ENCODE peak calls at places on chromosome 5, in nine cellular contexts. N, U, Y, Q, R, I, L, K and F are unnamed samples.

GRCh38 chr5:149617760-149618306 is 36.5 kb downstream of the ARHGEF37 start:
- DNase-seq in N (no peak), U (no peak), Y (no peak), Q (no peak), R (peak), I (no peak), L (no peak), K (no peak), F (no peak)

GRCh38 chr5:91098581-91098980 is 284.5 kb downstream of the ARRDC3 start:
- DNase-seq in N (no peak), U (no peak), Y (no peak), Q (no peak), R (no peak), I (no peak), L (no peak), K (no peak), F (no peak)

GRCh38 chr5:76942581-76942980 is 10.3 kb upstream of the CRHBP start:
- DNase-seq in N (no peak), U (no peak), Y (no peak), Q (no peak), R (no peak), I (peak), L (no peak), K (no peak), F (no peak)

GRCh38 chr5:158123595-158123994 is 264.6 kb upstream of the CLINT1 start:
- DNase-seq in N (no peak), U (no peak), Y (no peak), Q (no peak), R (no peak), I (no peak), L (no peak), K (no peak), F (no peak)

GRCh38 chr5:132103969-132104391 is 30.4 kb downstream of the CSF2 start:
- DNase-seq in N (no peak), U (no peak), Y (peak), Q (no peak), R (no peak), I (no peak), L (no peak), K (peak), F (no peak)

GRCh38 chr5:10987881-10988504 is 227.0 kb upstream of the DAP start:
- DNase-seq in N (peak), U (no peak), Y (no peak), Q (peak), R (peak), I (no peak), L (peak), K (peak), F (peak)

GRCh38 chr5:158166424-158166823 is 307.5 kb upstream of the CLINT1 start:
- DNase-seq in N (no peak), U (no peak), Y (no peak), Q (no peak), R (no peak), I (no peak), L (no peak), K (no peak), F (no peak)

GRCh38 chr5:67381240-67381875 is 184.8 kb upstream of the CD180 start:
- DNase-seq in N (no peak), U (no peak), Y (no peak), Q (no peak), R (no peak), I (no peak), L (no peak), K (no peak), F (no peak)

GRCh38 chr5:74575741-74576538 is 64.6 kb downstream of the ENC1 start:
- DNase-seq in N (no peak), U (no peak), Y (no peak), Q (no peak), R (peak), I (no peak), L (no peak), K (no peak), F (peak)

GRCh38 chr5:58582004-58582403 is 871 bp upstream of the RAB3C start:
- DNase-seq in N (no peak), U (no peak), Y (peak), Q (peak), R (no peak), I (no peak), L (peak), K (peak), F (no peak)

GRCh38 chr5:171425596-171426244 is 6.3 kb downstream of the FGF18 start:
- DNase-seq in N (no peak), U (no peak), Y (no peak), Q (no peak), R (no peak), I (no peak), L (no peak), K (no peak), F (no peak)

GRCh38 chr5:181173420-181174342 is 26.3 kb downstream of the OR2V2 start:
- DNase-seq in N (no peak), U (no peak), Y (no peak), Q (peak), R (peak), I (no peak), L (no peak), K (no peak), F (peak)

GRCh38 chr5:135999396-136000139 is 29.2 kb upstream of the TGFBI start:
- DNase-seq in N (no peak), U (no peak), Y (no peak), Q (no peak), R (peak), I (no peak), L (no peak), K (no peak), F (no peak)

GRCh38 chr5:45521067-45521466 is 175.1 kb downstream of the HCN1 start:
- DNase-seq in N (no peak), U (no peak), Y (peak), Q (no peak), R (peak), I (no peak), L (no peak), K (no peak), F (no peak)

GRCh38 chr5:74296685-74297084 is 343.8 kb downstream of the ENC1 start:
- DNase-seq in N (no peak), U (no peak), Y (peak), Q (no peak), R (no peak), I (no peak), L (no peak), K (no peak), F (no peak)

GRCh38 chr5:176180339-176180738 is 57.9 kb upstream of the SIMC1 start:
- DNase-seq in N (no peak), U (no peak), Y (no peak), Q (no peak), R (no peak), I (no peak), L (no peak), K (no peak), F (no peak)

GRCh38 chr5:99320461-99320860 is 391.7 kb upstream of the CHD1 start:
- DNase-seq in N (no peak), U (no peak), Y (no peak), Q (no peak), R (no peak), I (no peak), L (no peak), K (no peak), F (no peak)

GRCh38 chr5:135739383-135739961 is 95.0 kb upstream of the SLC25A48 start:
- DNase-seq in N (no peak), U (no peak), Y (no peak), Q (no peak), R (no peak), I (no peak), L (no peak), K (no peak), F (no peak)

GRCh38 chr5:14872070-14872989 is 752 bp upstream of the ANKH start:
- DNase-seq in N (peak), U (peak), Y (peak), Q (peak), R (no peak), I (peak), L (peak), K (peak), F (peak)

GRCh38 chr5:140258016-140258415 is 44.9 kb downstream of the PFDN1 start:
- DNase-seq in N (no peak), U (no peak), Y (no peak), Q (no peak), R (no peak), I (no peak), L (no peak), K (no peak), F (no peak)

GRCh38 chr5:38201158-38201557 is 57.2 kb upstream of the EGFLAM start:
- DNase-seq in N (no peak), U (no peak), Y (no peak), Q (no peak), R (no peak), I (no peak), L (no peak), K (no peak), F (no peak)

GRCh38 chr5:127352068-127352467 is 61.5 kb downstream of the MEGF10 start:
- DNase-seq in N (no peak), U (no peak), Y (no peak), Q (no peak), R (no peak), I (no peak), L (no peak), K (no peak), F (no peak)

GRCh38 chr5:169716287-169716686 is 79.2 kb downstream of the DOCK2 start:
- DNase-seq in N (no peak), U (no peak), Y (no peak), Q (no peak), R (peak), I (no peak), L (no peak), K (no peak), F (no peak)

GRCh38 chr5:1781726-1782384 is 17.8 kb downstream of the MRPL36 start:
- DNase-seq in N (no peak), U (no peak), Y (no peak), Q (no peak), R (no peak), I (no peak), L (no peak), K (no peak), F (no peak)

GRCh38 chr5:100950975-100951374 is 47.9 kb upstream of the ST8SIA4 start:
- DNase-seq in N (no peak), U (no peak), Y (no peak), Q (no peak), R (no peak), I (no peak), L (no peak), K (no peak), F (no peak)

GRCh38 chr5:43729846-43730478 is 127.0 kb downstream of the NNT start:
- DNase-seq in N (no peak), U (no peak), Y (peak), Q (no peak), R (peak), I (no peak), L (no peak), K (no peak), F (no peak)

GRCh38 chr5:110663525-110663924 is 62.9 kb downstream of the TMEM232 start:
- DNase-seq in N (no peak), U (no peak), Y (no peak), Q (no peak), R (no peak), I (no peak), L (no peak), K (no peak), F (no peak)

GRCh38 chr5:180472269-180472668 is 21.9 kb upstream of the CNOT6 start:
- DNase-seq in N (no peak), U (no peak), Y (no peak), Q (no peak), R (no peak), I (no peak), L (no peak), K (no peak), F (no peak)

GRCh38 chr5:142613231-142613630 is 72.7 kb downstream of the FGF1 start:
- DNase-seq in N (no peak), U (no peak), Y (no peak), Q (no peak), R (no peak), I (no peak), L (no peak), K (no peak), F (no peak)

GRCh38 chr5:134708301-134708700 is 30.0 kb upstream of the CAMLG start:
- DNase-seq in N (no peak), U (no peak), Y (no peak), Q (no peak), R (no peak), I (no peak), L (no peak), K (no peak), F (no peak)

GRCh38 chr5:90301248-90301647 is 108.3 kb downstream of the CETN3 start:
- DNase-seq in N (no peak), U (no peak), Y (no peak), Q (no peak), R (no peak), I (no peak), L (no peak), K (no peak), F (no peak)

GRCh38 chr5:132094393-132095076 is 20.9 kb downstream of the CSF2 start:
- DNase-seq in N (no peak), U (no peak), Y (no peak), Q (no peak), R (peak), I (peak), L (no peak), K (no peak), F (no peak)

GRCh38 chr5:170266570-170267379 is 30.8 kb downstream of the LCP2 start:
- DNase-seq in N (peak), U (no peak), Y (no peak), Q (no peak), R (no peak), I (no peak), L (no peak), K (no peak), F (peak)

GRCh38 chr5:2750758-2751464 is 566 bp downstream of the IRX2 start:
- DNase-seq in N (no peak), U (no peak), Y (no peak), Q (no peak), R (no peak), I (no peak), L (no peak), K (peak), F (no peak)